ENCODE peak calls at places on chromosomes 13 and 19, in eight cellular contexts. I is stomach, D is suprapubic skin, J is upper lobe of left lung, T is esophagus muscularis mucosa, L is SK-N-SH, H is K562, S is GM12878. B is an unnamed sample.

GRCh38 chr19:1063030-1063908 is 3.7 kb upstream of the ARHGAP45 start:
- DNase-seq in H (peak; percentile 87), I (no peak), J (peak; percentile 88), L (peak; percentile 64), T (no peak), S (no peak), D (no peak), B (no peak)

GRCh38 chr19:13894552-13894951 is 11.4 kb downstream of the BRME1 start:
- DNase-seq in S (no peak), H (no peak), J (no peak), L (no peak), T (no peak), I (no peak), D (no peak), B (no peak)

GRCh38 chr19:39308531-39309304 is 11.9 kb downstream of the LRFN1 start:
- DNase-seq in L (peak; percentile 58), J (no peak), T (no peak), H (peak; percentile 83), D (peak; percentile 73), I (no peak), S (no peak), B (peak; percentile 22)

GRCh38 chr13:52665325-52665724 is 12.7 kb downstream of the SUGT1 start:
- DNase-seq in T (no peak), D (no peak), S (no peak), I (no peak), H (no peak), J (no peak), L (peak; percentile 22), B (no peak)

GRCh38 chr19:11927227-11927626 is 2.3 kb downstream of the ZNF700 start:
- DNase-seq in D (no peak), T (no peak), J (no peak), L (no peak), H (no peak), S (no peak), I (no peak), B (no peak)

GRCh38 chr19:51830263-51830662 is 35.3 kb downstream of the FPR3 start:
- DNase-seq in L (no peak), J (no peak), S (no peak), T (no peak), I (no peak), D (no peak), H (peak; percentile 46), B (no peak)

GRCh38 chr19:1854542-1855039 is 6.3 kb upstream of the REXO1 start:
- DNase-seq in H (peak; percentile 92), I (no peak), D (no peak), T (no peak), J (peak; percentile 88), S (no peak), L (no peak), B (peak; percentile 69)

GRCh38 chr13:30142502-30143211 is 164.7 kb downstream of the KATNAL1 start:
- DNase-seq in T (no peak), J (peak; percentile 65), D (no peak), S (no peak), H (no peak), I (no peak), L (peak; percentile 75), B (peak; percentile 88)

GRCh38 chr19:43533546-43534304 is 737 bp downstream of the ZNF575 start:
- DNase-seq in I (peak; percentile 99), J (peak; percentile 95), T (peak; percentile 100), D (peak; percentile 100), L (peak; percentile 97), H (peak; percentile 100), S (no peak), B (peak; percentile 100)

GRCh38 chr19:10510301-10510802 is 6.9 kb downstream of the S1PR5 start:
- DNase-seq in I (no peak), S (no peak), J (peak; percentile 62), H (peak; percentile 59), L (peak; percentile 81), T (no peak), D (no peak), B (no peak)

GRCh38 chr13:25608181-25608580 is 236.4 kb downstream of the ATP8A2 start:
- DNase-seq in L (no peak), J (no peak), D (no peak), T (no peak), H (no peak), I (no peak), S (no peak), B (no peak)

GRCh38 chr13:107743983-107744382 is 471.4 kb downstream of the LIG4 start:
- DNase-seq in T (no peak), D (no peak), I (no peak), H (no peak), L (no peak), J (no peak), S (no peak), B (no peak)

GRCh38 chr13:73001971-73002370 is 56.8 kb upstream of the KLF5 start:
- DNase-seq in I (no peak), S (no peak), T (no peak), D (no peak), L (no peak), H (no peak), J (no peak), B (no peak)

GRCh38 chr13:72998012-72998411 is 60.8 kb upstream of the KLF5 start:
- DNase-seq in H (no peak), D (no peak), L (no peak), T (no peak), I (no peak), J (no peak), S (no peak), B (no peak)

GRCh38 chr13:73000027-73000674 is 58.7 kb upstream of the KLF5 start:
- DNase-seq in H (peak; percentile 3), J (no peak), I (no peak), T (no peak), L (no peak), D (no peak), S (peak; percentile 21), B (no peak)
- TF ChIP-seq EP300 in H (no peak), J (no peak), I (no peak), T (no peak), L (no peak), D (no peak), S (no peak), B (no peak)

GRCh38 chr13:28429096-28429495 is 65.8 kb downstream of the FLT1 start:
- DNase-seq in H (no peak), J (no peak), D (no peak), S (no peak), T (no peak), I (no peak), L (no peak), B (no peak)
- H3K4me3 ChIP-seq in H (no peak overlapping the region), J (no peak overlapping the region), D (no peak overlapping the region), S (peak overlapping the region; percentile 58), T (no peak overlapping the region), I (no peak overlapping the region), L (no peak overlapping the region), B (no peak overlapping the region)

GRCh38 chr13:99376132-99376531 is 68.9 kb upstream of the GPR183 start:
- DNase-seq in D (no peak), T (no peak), L (no peak), H (no peak), S (no peak), J (no peak), I (no peak), B (peak; percentile 66)
- TF ChIP-seq POLR2AphosphoS5 in D (no peak), T (no peak), L (no peak), H (no peak), S (no peak), J (no peak), I (no peak), B (no peak)

DNA sequence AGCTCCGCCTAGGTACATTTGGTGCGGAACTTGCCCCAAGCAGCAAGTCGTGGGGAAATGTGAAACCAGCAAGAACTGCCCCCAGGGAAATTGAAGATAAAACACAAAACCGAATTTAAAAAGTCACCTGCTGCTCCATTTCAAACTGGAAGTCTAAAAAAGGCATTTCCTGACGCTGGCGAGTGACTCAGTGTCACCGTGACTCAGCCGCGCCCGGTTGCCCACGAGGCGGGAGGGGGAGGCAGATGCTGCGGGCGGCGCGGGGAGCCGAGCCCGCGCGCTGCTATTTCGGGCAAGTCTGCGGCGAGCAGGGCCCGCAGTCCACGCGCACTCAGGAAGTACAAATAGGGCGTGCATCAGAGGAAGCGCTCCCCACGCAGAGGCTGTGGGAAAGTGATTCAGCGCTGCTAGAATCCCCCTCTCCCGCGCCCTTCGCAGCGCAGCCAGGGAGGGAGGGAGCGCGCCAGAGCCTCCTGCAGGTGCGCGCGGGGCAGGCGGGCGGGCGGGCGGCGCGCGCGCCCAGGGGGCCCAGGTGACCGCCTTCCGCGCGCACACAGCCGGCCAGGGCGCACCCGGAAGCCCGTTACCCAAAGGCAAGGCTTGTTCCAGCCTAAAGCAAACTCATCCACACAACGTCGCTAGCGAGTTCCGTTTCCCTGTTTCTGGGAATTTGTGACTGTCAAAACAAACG is 168.8 kb downstream of the COL4A1 start:
- DNase-seq in J (peak; percentile 92), I (peak; percentile 55), D (no peak), H (peak; percentile 52), S (peak; percentile 36), L (peak; percentile 79), T (peak; percentile 92), B (peak; percentile 86)
- TF ChIP-seq EP300 in J (peak; percentile 57), I (peak; percentile 58), D (peak; percentile 12), H (no peak), S (no peak), L (peak; percentile 0), T (no peak), B (no peak)

DNA sequence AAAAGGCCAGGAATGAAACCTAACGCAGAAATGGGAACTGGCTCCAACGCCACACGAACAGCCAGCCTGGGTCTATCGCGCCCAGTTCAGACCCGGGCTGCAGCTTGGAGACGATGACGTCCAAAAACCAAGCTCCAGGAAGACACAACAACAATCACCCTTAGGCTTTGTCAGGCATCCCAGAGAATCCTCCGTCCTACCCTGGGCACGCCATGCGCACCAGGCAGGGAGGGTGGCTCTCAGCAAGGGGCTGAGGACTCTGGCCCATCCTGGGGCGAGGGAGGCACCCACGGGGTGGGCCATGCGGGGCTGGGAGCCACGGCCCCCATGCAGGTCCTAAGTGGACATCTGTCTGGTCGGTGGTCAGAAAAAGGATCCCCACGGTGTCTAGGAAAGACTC is 9.0 kb downstream of the RASA3 start:
- DNase-seq in I (no peak), D (no peak), J (no peak), H (no peak), S (no peak), L (no peak), T (no peak), B (no peak)
- H3K4me3 ChIP-seq in I (no peak overlapping the region), D (no peak overlapping the region), J (no peak overlapping the region), H (no peak overlapping the region), S (no peak overlapping the region), L (no peak overlapping the region), T (no peak overlapping the region), B (no peak overlapping the region)

GRCh38 chr19:54418030-54418929 is 3.0 kb downstream of the TTYH1 start:
- DNase-seq in J (no peak), D (no peak), H (no peak), S (no peak), T (no peak), I (no peak), L (no peak), B (no peak)
- TF ChIP-seq POLR2AphosphoS5 in J (no peak), D (no peak), H (no peak), S (no peak), T (no peak), I (no peak), L (no peak), B (no peak)